ENCODE peak calls at places on chromosomes 2 and 18, in four cellular contexts. One of them, this sample, is unnamed.

GRCh38 chr2:102940684-102941083 is 178.9 kb downstream of the TMEM182 start:
- DNase-seq in esophagus muscularis mucosa: no peak
- DNase-seq in GM12865: no peak
- DNase-seq in brain microvascular endothelial cell: no peak
- DNase-seq in this sample: no peak

GRCh38 chr2:171913517-171913916 is 8.7 kb upstream of the HAT1 start:
- DNase-seq in brain microvascular endothelial cell: no peak
- DNase-seq in GM12865: no peak
- DNase-seq in esophagus muscularis mucosa: no peak
- DNase-seq in this sample: no peak

GRCh38 chr2:239834143-239834542 is 191.0 kb downstream of the NDUFA10 start:
- DNase-seq in esophagus muscularis mucosa: no peak
- DNase-seq in GM12865: no peak
- DNase-seq in brain microvascular endothelial cell: no peak
- DNase-seq in this sample: no peak

GRCh38 chr2:238243496-238244076 is 3.7 kb upstream of the HES6 start:
- DNase-seq in GM12865: no peak
- DNase-seq in esophagus muscularis mucosa: no peak
- DNase-seq in brain microvascular endothelial cell: no peak
- DNase-seq in this sample: no peak

GRCh38 chr2:98315957-98316356 is 30.3 kb upstream of the CNGA3 start:
- DNase-seq in brain microvascular endothelial cell: no peak
- DNase-seq in esophagus muscularis mucosa: peak
- DNase-seq in GM12865: no peak
- DNase-seq in this sample: no peak

GRCh38 chr2:63034575-63034974 is 16.1 kb upstream of the OTX1 start:
- DNase-seq in brain microvascular endothelial cell: no peak
- DNase-seq in GM12865: no peak
- DNase-seq in esophagus muscularis mucosa: no peak
- DNase-seq in this sample: no peak

GRCh38 chr2:144511945-144512344 is 8.0 kb downstream of the ZEB2 start:
- DNase-seq in esophagus muscularis mucosa: no peak
- DNase-seq in GM12865: no peak
- DNase-seq in brain microvascular endothelial cell: no peak
- DNase-seq in this sample: no peak

GRCh38 chr2:20422679-20423271 is 24.1 kb upstream of the RHOB start:
- DNase-seq in esophagus muscularis mucosa: no peak
- DNase-seq in brain microvascular endothelial cell: no peak
- DNase-seq in GM12865: peak
- DNase-seq in this sample: no peak

GRCh38 chr2:232750135-232750671 is 26.2 kb downstream of the KCNJ13 start:
- DNase-seq in GM12865: no peak
- DNase-seq in brain microvascular endothelial cell: no peak
- DNase-seq in esophagus muscularis mucosa: no peak
- DNase-seq in this sample: no peak

GRCh38 chr2:9391961-9392695 is 31.2 kb downstream of the ITGB1BP1 start:
- DNase-seq in GM12865: no peak
- DNase-seq in esophagus muscularis mucosa: no peak
- DNase-seq in brain microvascular endothelial cell: no peak
- DNase-seq in this sample: no peak

GRCh38 chr2:28586864-28587263 is 91.0 kb downstream of the PLB1 start:
- DNase-seq in GM12865: peak
- DNase-seq in esophagus muscularis mucosa: no peak
- DNase-seq in brain microvascular endothelial cell: no peak
- DNase-seq in this sample: no peak

GRCh38 chr2:177030391-177031000 is 182.1 kb upstream of the HNRNPA3 start:
- DNase-seq in esophagus muscularis mucosa: no peak
- DNase-seq in brain microvascular endothelial cell: no peak
- DNase-seq in GM12865: no peak
- DNase-seq in this sample: no peak

GRCh38 chr2:133312335-133312734 is 255.9 kb downstream of the NCKAP5 start:
- DNase-seq in GM12865: no peak
- DNase-seq in esophagus muscularis mucosa: peak
- DNase-seq in brain microvascular endothelial cell: no peak
- DNase-seq in this sample: no peak

GRCh38 chr2:65053199-65053598 is 3.0 kb upstream of the CEP68 start:
- DNase-seq in brain microvascular endothelial cell: no peak
- DNase-seq in GM12865: peak
- DNase-seq in esophagus muscularis mucosa: no peak
- DNase-seq in this sample: no peak

GRCh38 chr2:156695595-156695994 is 259.4 kb downstream of the GPD2 start:
- DNase-seq in esophagus muscularis mucosa: no peak
- DNase-seq in GM12865: no peak
- DNase-seq in brain microvascular endothelial cell: no peak
- DNase-seq in this sample: no peak

GRCh38 chr2:4024561-4024960 is 321.2 kb downstream of the DCDC2C start:
- DNase-seq in GM12865: no peak
- DNase-seq in esophagus muscularis mucosa: peak
- DNase-seq in brain microvascular endothelial cell: no peak
- DNase-seq in this sample: no peak

GRCh38 chr2:101291973-101292372 is 16.5 kb downstream of the RNF149 start:
- DNase-seq in brain microvascular endothelial cell: no peak
- DNase-seq in esophagus muscularis mucosa: no peak
- DNase-seq in GM12865: no peak
- DNase-seq in this sample: no peak

GRCh38 chr2:18378020-18378653 is 182.3 kb downstream of the RDH14 start:
- DNase-seq in brain microvascular endothelial cell: peak
- DNase-seq in esophagus muscularis mucosa: no peak
- DNase-seq in GM12865: peak
- DNase-seq in this sample: no peak

GRCh38 chr2:208062113-208062512 is 36.8 kb upstream of the PLEKHM3 start:
- DNase-seq in brain microvascular endothelial cell: peak
- DNase-seq in esophagus muscularis mucosa: no peak
- DNase-seq in GM12865: peak
- DNase-seq in this sample: no peak

GRCh38 chr18:13289501-13290205 is 71.1 kb downstream of the LDLRAD4 start:
- DNase-seq in GM12865: no peak
- DNase-seq in brain microvascular endothelial cell: no peak
- DNase-seq in esophagus muscularis mucosa: no peak
- DNase-seq in this sample: no peak

GRCh38 chr18:26963292-26963691 is 97.8 kb upstream of the AQP4 start:
- DNase-seq in GM12865: no peak
- DNase-seq in esophagus muscularis mucosa: no peak
- DNase-seq in brain microvascular endothelial cell: no peak
- DNase-seq in this sample: no peak

GRCh38 chr18:37502036-37502435 is 63.6 kb downstream of the CELF4 start:
- DNase-seq in brain microvascular endothelial cell: no peak
- DNase-seq in esophagus muscularis mucosa: no peak
- DNase-seq in GM12865: no peak
- DNase-seq in this sample: no peak

GRCh38 chr2:33441235-33441810 is 35.1 kb upstream of the RASGRP3 start:
- DNase-seq in GM12865: peak
- DNase-seq in esophagus muscularis mucosa: no peak
- DNase-seq in brain microvascular endothelial cell: peak
- DNase-seq in this sample: no peak

GRCh38 chr2:106053116-106053515 is 141.0 kb downstream of the UXS1 start:
- DNase-seq in GM12865: peak
- DNase-seq in esophagus muscularis mucosa: no peak
- DNase-seq in brain microvascular endothelial cell: peak
- DNase-seq in this sample: no peak

GRCh38 chr18:55587341-55588000 is 521 bp downstream of the TCF4 start:
- DNase-seq in GM12865: peak
- DNase-seq in brain microvascular endothelial cell: peak
- DNase-seq in esophagus muscularis mucosa: no peak
- DNase-seq in this sample: no peak

GRCh38 chr18:48799724-48800315 is 150.9 kb downstream of the SMAD7 start:
- DNase-seq in brain microvascular endothelial cell: no peak
- DNase-seq in GM12865: peak
- DNase-seq in esophagus muscularis mucosa: no peak
- DNase-seq in this sample: no peak

GRCh38 chr2:231104115-231104713 is 20.6 kb downstream of the HTR2B start:
- DNase-seq in GM12865: peak
- DNase-seq in esophagus muscularis mucosa: peak
- DNase-seq in brain microvascular endothelial cell: peak
- DNase-seq in this sample: peak

GRCh38 chr2:109173311-109174171 is 44.5 kb downstream of the SH3RF3 start:
- DNase-seq in GM12865: no peak
- DNase-seq in brain microvascular endothelial cell: peak
- DNase-seq in esophagus muscularis mucosa: no peak
- DNase-seq in this sample: peak

GRCh38 chr2:180187611-180188010 is 180.5 kb upstream of the CWC22 start:
- DNase-seq in esophagus muscularis mucosa: no peak
- DNase-seq in brain microvascular endothelial cell: no peak
- DNase-seq in GM12865: no peak
- DNase-seq in this sample: no peak

GRCh38 chr2:118310016-118310877 is 222.0 kb downstream of the INSIG2 start:
- DNase-seq in brain microvascular endothelial cell: peak
- DNase-seq in GM12865: peak
- DNase-seq in esophagus muscularis mucosa: peak
- DNase-seq in this sample: no peak

GRCh38 chr2:95052804-95053535 is 27.5 kb downstream of the MAL start:
- DNase-seq in esophagus muscularis mucosa: no peak
- DNase-seq in GM12865: no peak
- DNase-seq in brain microvascular endothelial cell: no peak
- DNase-seq in this sample: no peak

GRCh38 chr2:100236166-100236565 is 86.1 kb downstream of the LONRF2 start:
- DNase-seq in GM12865: no peak
- DNase-seq in esophagus muscularis mucosa: no peak
- DNase-seq in brain microvascular endothelial cell: no peak
- DNase-seq in this sample: no peak

GRCh38 chr2:96120991-96121390 is 4.6 kb upstream of the ADRA2B start:
- DNase-seq in brain microvascular endothelial cell: no peak
- DNase-seq in esophagus muscularis mucosa: no peak
- DNase-seq in GM12865: no peak
- DNase-seq in this sample: no peak

GRCh38 chr2:145088733-145089132 is 568.8 kb upstream of the ZEB2 start:
- DNase-seq in esophagus muscularis mucosa: no peak
- DNase-seq in GM12865: no peak
- DNase-seq in brain microvascular endothelial cell: no peak
- DNase-seq in this sample: no peak

GRCh38 chr2:219684721-219685689 is 57.6 kb downstream of the SLC4A3 start:
- DNase-seq in esophagus muscularis mucosa: no peak
- DNase-seq in brain microvascular endothelial cell: peak
- DNase-seq in GM12865: peak
- DNase-seq in this sample: peak

GRCh38 chr2:200888719-200889625 is at the start of the genes NIF3L1 and PPIL3:
- DNase-seq in GM12865: peak
- DNase-seq in brain microvascular endothelial cell: peak
- DNase-seq in esophagus muscularis mucosa: peak
- DNase-seq in this sample: peak
- TF ChIP-seq CTCF in GM12865: no peak
- TF ChIP-seq CTCF in brain microvascular endothelial cell: peak
- TF ChIP-seq CTCF in esophagus muscularis mucosa: no peak
- TF ChIP-seq CTCF in this sample: no peak

DNA sequence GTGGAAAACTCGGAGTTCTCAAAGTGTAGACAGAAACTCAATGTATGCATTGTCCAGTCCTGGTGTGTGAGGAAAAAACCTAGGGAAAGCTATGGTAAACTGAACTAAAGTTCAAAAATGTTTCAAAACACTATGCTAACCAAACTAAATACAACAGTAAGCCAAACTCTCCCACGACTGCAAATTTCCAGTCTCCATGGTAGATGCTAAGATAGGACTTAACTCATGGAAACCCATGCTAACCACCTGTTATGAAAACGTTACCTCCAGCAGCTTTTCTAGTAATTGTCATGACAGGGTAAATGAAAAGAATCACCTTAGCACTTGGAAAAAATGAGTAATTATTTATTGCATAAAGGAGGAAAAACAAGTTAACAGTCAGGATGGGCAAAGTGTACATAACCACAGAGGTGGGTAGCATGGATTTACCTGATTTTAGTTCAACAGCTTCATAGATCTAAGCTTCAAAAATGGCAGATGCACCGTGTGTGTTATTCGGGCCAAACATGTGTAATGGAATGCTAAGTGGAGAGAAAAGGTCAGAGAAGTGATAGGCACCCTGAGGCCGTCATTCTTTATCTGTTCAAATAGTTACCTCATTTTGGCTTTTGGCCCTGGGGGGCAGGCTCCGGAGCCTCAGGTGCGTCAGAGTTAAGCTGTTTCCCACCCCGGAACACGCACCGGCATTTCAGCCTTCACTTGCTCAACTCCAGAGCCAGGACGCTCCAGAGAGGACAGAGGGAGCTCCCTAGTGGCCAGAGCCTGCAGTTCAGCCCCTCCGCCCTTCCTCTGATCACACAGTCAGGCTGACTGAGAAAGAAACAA is 135.5 kb upstream of the EPC2 start:
- DNase-seq in GM12865: peak
- DNase-seq in brain microvascular endothelial cell: peak
- DNase-seq in esophagus muscularis mucosa: peak
- DNase-seq in this sample: peak
- H3K4me3 ChIP-seq in GM12865: peak
- H3K4me3 ChIP-seq in brain microvascular endothelial cell: peak
- H3K4me3 ChIP-seq in esophagus muscularis mucosa: peak
- H3K4me3 ChIP-seq in this sample: peak

DNA sequence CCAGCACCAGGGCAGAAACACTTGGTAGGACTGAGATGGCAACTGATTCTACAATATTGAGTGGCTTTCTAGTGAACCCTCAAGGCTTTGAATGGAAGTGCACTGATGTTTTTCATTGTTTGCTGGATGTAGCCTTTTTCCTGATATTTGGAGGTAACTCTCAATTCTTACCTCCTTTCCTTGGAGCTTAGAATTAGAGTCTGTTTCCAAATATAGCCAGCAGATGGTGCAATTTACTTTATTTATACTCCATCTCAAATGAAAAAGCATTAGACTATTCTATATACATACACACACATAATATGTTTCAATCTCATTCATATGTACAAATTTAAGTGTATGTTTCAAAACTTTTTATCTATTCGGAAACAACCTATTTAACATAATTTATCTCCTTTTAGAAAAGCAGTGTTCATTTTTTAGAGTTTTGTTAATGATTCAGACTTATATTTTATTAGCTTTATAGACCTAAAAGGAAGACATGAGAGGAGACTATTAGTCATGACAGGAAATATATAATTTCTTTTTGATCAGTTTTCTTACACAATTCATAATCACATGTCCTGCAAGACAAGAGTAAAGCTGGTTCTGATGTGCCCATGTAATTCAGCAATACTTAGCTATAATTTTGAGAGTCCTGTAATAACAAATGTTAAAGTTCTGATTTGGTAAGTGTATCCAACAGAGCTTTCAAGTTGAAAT is 124.8 kb downstream of the NUP35 start:
- DNase-seq in GM12865: peak
- DNase-seq in esophagus muscularis mucosa: no peak
- DNase-seq in brain microvascular endothelial cell: peak
- DNase-seq in this sample: no peak
- TF ChIP-seq CTCF in GM12865: peak
- TF ChIP-seq CTCF in esophagus muscularis mucosa: peak
- TF ChIP-seq CTCF in brain microvascular endothelial cell: peak
- TF ChIP-seq CTCF in this sample: peak

GRCh38 chr2:205722538-205722878 is 40.2 kb downstream of the NRP2 start:
- DNase-seq in esophagus muscularis mucosa: no peak
- DNase-seq in brain microvascular endothelial cell: no peak
- DNase-seq in GM12865: no peak
- DNase-seq in this sample: no peak

GRCh38 chr2:205720451-205720902 is 38.2 kb downstream of the NRP2 start:
- DNase-seq in GM12865: no peak
- DNase-seq in brain microvascular endothelial cell: no peak
- DNase-seq in esophagus muscularis mucosa: no peak
- DNase-seq in this sample: no peak

GRCh38 chr2:205721057-205721767 is 38.9 kb downstream of the NRP2 start:
- DNase-seq in brain microvascular endothelial cell: no peak
- DNase-seq in GM12865: peak
- DNase-seq in esophagus muscularis mucosa: no peak
- DNase-seq in this sample: no peak

GRCh38 chr2:205717999-205718398 is 35.7 kb downstream of the NRP2 start:
- DNase-seq in GM12865: no peak
- DNase-seq in esophagus muscularis mucosa: no peak
- DNase-seq in brain microvascular endothelial cell: no peak
- DNase-seq in this sample: no peak

GRCh38 chr2:205719864-205720263 is 37.6 kb downstream of the NRP2 start:
- DNase-seq in esophagus muscularis mucosa: no peak
- DNase-seq in brain microvascular endothelial cell: no peak
- DNase-seq in GM12865: no peak
- DNase-seq in this sample: no peak
- H3K4me3 ChIP-seq in esophagus muscularis mucosa: no peak
- H3K4me3 ChIP-seq in brain microvascular endothelial cell: no peak
- H3K4me3 ChIP-seq in GM12865: no peak
- H3K4me3 ChIP-seq in this sample: no peak

This sample was measured in lung.